ENCODE peak calls at places on chromosome 18, in six cellular contexts. F, Q, E, M, A and W are unnamed samples. For H3K4me1, the result is how much of the 10 kb centered on the place peaks cover.

GRCh38 chr18:11736656-11737055 is 47.6 kb downstream of the GNAL start:
- DNase-seq in M (no peak), Q (no peak), F (no peak), E (no peak), A (no peak), W (no peak)

GRCh38 chr18:63452273-63452672 is 24.5 kb upstream of the SERPINB5 start:
- DNase-seq in F (peak), M (no peak), E (no peak), A (no peak), Q (no peak), W (peak)

GRCh38 chr18:57631697-57632096 is 10.1 kb upstream of the NARS1 start:
- DNase-seq in Q (no peak), E (no peak), F (no peak), A (no peak), M (no peak), W (no peak)

GRCh38 chr18:75478996-75479870 is 51.7 kb upstream of the SMIM21 start:
- DNase-seq in A (peak), E (no peak), M (peak), F (no peak), Q (no peak), W (no peak)

GRCh38 chr18:13611616-13612110 is 114.7 kb downstream of the FAM210A start:
- DNase-seq in M (peak), E (no peak), Q (peak), A (no peak), F (no peak), W (no peak)

GRCh38 chr18:77071711-77072292 is 60.8 kb downstream of the MBP start:
- DNase-seq in E (peak), A (no peak), M (no peak), Q (no peak), F (no peak), W (no peak)

GRCh38 chr18:23106575-23106974 is 28.7 kb upstream of the CABLES1 start:
- DNase-seq in F (peak), E (no peak), Q (no peak), A (peak), M (peak), W (peak)

GRCh38 chr18:8752329-8752728 is 47.0 kb downstream of the MTCL1 start:
- DNase-seq in F (no peak), A (no peak), E (no peak), M (no peak), Q (peak), W (no peak)

GRCh38 chr18:25736516-25736915 is 353.9 kb downstream of the SS18 start:
- DNase-seq in A (no peak), E (no peak), F (no peak), Q (no peak), M (no peak), W (no peak)

GRCh38 chr18:75553021-75553420 is 125.5 kb upstream of the SMIM21 start:
- DNase-seq in Q (no peak), A (no peak), F (no peak), E (no peak), M (no peak), W (no peak)

GRCh38 chr18:13362617-13363016 is 144.1 kb downstream of the LDLRAD4 start:
- DNase-seq in E (no peak), F (no peak), A (no peak), M (no peak), Q (no peak), W (no peak)

GRCh38 chr18:67301592-67301991 is 214.9 kb downstream of the DSEL start:
- DNase-seq in F (no peak), Q (no peak), E (no peak), M (no peak), A (no peak), W (no peak)

GRCh38 chr18:7035807-7036206 is 81.8 kb downstream of the LAMA1 start:
- DNase-seq in F (no peak), M (no peak), E (no peak), A (no peak), Q (no peak), W (no peak)

GRCh38 chr18:77206676-77207370 is 42.8 kb upstream of the GALR1 start:
- DNase-seq in A (no peak), M (no peak), Q (peak), E (no peak), F (peak), W (no peak)

GRCh38 chr18:12895016-12895415 is 11.0 kb upstream of the PTPN2 start:
- DNase-seq in M (no peak), F (no peak), Q (no peak), E (no peak), A (no peak), W (no peak)

GRCh38 chr18:62339106-62339988 is 14.2 kb downstream of the TNFRSF11A start:
- DNase-seq in Q (no peak), F (peak), A (no peak), M (no peak), E (no peak), W (peak)

GRCh38 chr18:10378688-10379465 is 75.6 kb upstream of the APCDD1 start:
- DNase-seq in Q (no peak), E (no peak), F (no peak), M (no peak), A (no peak), W (no peak)

GRCh38 chr18:45792551-45793294 is 32.8 kb upstream of the SIGLEC15 start:
- DNase-seq in Q (no peak), M (no peak), A (no peak), E (no peak), F (no peak), W (no peak)

GRCh38 chr18:45063246-45064038 is 382.8 kb downstream of the SETBP1 start:
- DNase-seq in A (no peak), Q (no peak), F (no peak), E (no peak), M (no peak), W (no peak)

GRCh38 chr18:9081940-9082339 is 20.6 kb upstream of the NDUFV2 start:
- DNase-seq in E (no peak), F (no peak), Q (no peak), M (no peak), A (no peak), W (no peak)

GRCh38 chr18:10045296-10045891 is 131.6 kb downstream of the VAPA start:
- DNase-seq in A (no peak), Q (no peak), F (no peak), M (no peak), E (no peak), W (no peak)

GRCh38 chr18:9987931-9988330 is 74.1 kb downstream of the VAPA start:
- DNase-seq in A (peak), M (no peak), Q (peak), F (no peak), E (no peak), W (no peak)

GRCh38 chr18:23354625-23355024 is 98.5 kb upstream of the RIOK3 start:
- DNase-seq in E (no peak), M (no peak), Q (no peak), A (peak), F (no peak), W (no peak)

GRCh38 chr18:44080054-44080453 is 600.6 kb upstream of the SETBP1 start:
- DNase-seq in M (no peak), Q (no peak), F (no peak), E (no peak), A (no peak), W (no peak)

GRCh38 chr18:35376742-35377695 is at the start of gene ZNF396:
- DNase-seq in M (peak), E (peak), F (peak), Q (peak), A (peak), W (peak)

GRCh38 chr18:38923136-38923535 is 1357.5 kb upstream of the CELF4 start:
- DNase-seq in F (no peak), Q (no peak), M (no peak), E (no peak), A (no peak), W (no peak)

DNA sequence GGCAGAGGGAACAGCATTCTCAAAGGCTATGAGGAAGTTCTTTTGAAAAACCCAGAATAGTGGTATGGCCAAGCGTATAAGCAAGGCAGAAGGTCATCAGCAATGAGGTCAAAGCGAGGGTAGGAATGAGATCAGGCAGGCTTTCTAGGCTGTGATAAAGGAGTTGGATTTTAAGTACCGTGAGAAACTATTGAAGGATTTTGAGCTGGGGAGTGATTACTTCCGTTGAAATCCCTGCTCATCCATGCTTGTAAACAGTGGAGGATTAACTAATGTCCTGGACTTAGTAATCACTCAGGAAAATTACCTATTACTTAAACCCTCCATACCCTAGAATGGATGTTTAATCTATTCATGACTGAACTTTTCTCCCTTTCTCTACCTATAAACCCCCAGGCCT is 50.2 kb downstream of the EMILIN2 start:
- DNase-seq in E (no peak), F (no peak), Q (no peak), M (no peak), A (no peak), W (no peak)
- H3K4me3 ChIP-seq in E (no peak), F (no peak), Q (no peak), M (no peak), A (no peak), W (no peak)

GRCh38 chr18:29160123-29160522 is 983.2 kb upstream of the CDH2 start:
- DNase-seq in M (no peak), F (no peak), Q (no peak), A (no peak), E (no peak), W (no peak)
- H3K4me1 ChIP-seq in M (under half), F (under half), Q (under half), A (under half), E (under half), W (under half)

DNA sequence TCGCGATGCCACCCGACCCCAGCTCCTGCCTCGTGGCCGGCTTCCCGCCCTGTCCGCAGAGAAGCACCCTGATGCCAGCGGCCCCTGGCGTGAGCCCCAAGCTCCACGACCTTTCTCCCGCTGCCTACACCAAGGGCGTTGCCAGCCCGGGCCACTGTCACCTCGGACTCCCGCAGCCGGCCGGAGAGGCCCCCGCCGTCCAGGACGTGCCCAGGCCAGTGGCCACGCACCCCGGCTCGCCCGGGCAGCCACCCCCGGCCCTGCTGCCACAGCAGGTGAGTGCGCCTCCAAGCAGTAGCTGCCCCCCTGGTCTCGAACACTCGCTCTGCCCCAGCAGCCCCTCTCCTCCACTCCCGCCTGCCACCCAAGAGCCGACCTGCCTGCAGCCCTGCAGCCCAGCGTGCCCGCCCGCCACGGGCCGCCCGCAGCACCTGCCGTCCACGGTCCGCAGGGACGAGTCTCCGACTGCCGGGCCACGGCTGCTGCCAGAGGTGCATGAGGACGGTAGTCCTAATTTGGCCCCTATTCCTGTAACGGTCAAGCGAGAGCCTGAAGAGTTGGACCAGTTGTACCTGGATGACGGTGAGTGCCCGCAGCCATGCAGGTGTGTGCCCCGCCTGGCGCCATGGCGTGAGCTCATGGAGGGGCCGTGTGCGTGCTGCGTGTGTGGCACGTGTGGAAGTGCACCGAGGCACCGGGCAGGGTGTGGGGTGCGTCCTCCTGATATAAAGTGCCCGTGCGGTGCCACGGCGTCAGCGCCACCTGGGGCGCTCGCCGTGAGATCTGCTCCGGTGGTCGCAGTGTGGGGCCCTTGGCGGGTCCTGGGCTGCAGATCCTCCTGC is 90.8 kb downstream of the NFATC1 start:
- DNase-seq in E (no peak), A (no peak), F (no peak), Q (no peak), M (no peak), W (no peak)
- H3K4me3 ChIP-seq in E (peak), A (no peak), F (no peak), Q (no peak), M (no peak), W (no peak)

DNA sequence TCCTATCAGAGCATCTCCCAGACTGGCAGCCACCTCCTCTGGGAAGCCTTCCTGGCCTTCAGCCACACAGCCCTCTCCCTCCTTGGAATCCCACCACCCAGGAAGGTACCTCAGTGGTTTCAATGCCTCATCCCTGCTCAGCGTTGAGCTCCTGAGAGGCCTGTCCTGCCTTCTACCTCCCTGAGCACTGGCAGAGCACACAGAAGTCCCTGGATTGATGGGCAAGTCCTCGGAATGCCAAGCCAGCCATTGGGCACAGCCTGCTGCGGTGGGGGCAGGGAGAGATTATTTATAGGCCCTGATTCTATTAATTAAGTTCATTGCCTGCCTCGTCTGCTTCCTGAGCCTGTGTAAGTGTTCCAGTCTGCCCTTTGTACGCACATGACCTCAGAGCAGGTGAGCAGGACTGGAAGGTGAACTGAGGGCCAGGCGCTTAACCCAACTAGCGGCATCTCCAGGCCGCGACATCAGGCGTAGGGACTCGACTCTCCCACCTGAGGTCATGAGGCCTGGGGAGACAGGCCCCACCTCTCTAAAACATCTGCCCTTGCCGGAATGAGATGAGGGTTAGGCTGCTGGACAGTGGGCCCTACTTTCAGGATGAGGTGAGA is 63.4 kb downstream of the SMAD7 start:
- DNase-seq in Q (no peak), A (no peak), M (no peak), E (no peak), F (no peak), W (no peak)
- H3K4me1 ChIP-seq in Q (under half), A (half or more), M (under half), E (under half), F (under half), W (under half)

DNA sequence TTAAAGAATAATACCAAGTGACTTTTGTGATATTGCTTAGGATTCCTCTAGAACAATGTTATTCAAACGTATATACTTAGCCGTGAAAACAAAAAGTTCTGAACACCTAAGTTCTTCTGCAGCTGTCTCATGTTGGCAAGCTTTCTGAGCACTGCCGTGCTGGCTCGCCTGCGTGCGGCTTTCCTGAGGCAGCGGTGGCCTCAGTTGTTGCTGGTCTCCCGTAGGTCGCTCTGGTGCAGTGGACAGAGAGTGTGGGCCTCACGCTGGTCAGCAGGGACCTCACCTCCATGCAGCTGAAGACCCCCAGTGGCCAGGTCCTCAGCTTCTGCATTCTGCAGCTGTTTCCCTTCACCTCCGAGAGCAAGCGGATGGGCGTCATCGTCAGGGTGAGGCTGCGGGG is 66.8 kb upstream of the NFATC1 start:
- DNase-seq in M (no peak), A (no peak), F (no peak), E (no peak), Q (no peak), W (no peak)
- H3K4me3 ChIP-seq in M (no peak), A (no peak), F (no peak), E (no peak), Q (no peak), W (no peak)